ENCODE peak calls at places on chromosomes 7 and 10, in six cellular contexts. R is WTC11; M is tibial artery; F is stimulated activated CD4-positive, alpha-beta T cell treated with anti-CD3 and anti-CD28 coated beads, Interleukin-15, amount 100 ng/mL, for 1 hour; B is hippocampal formation; N is left ventricle myocardium inferior. Q is an unnamed sample.

GRCh38 chr10:86203162-86203905 is 163.3 kb downstream of the GRID1 start:
- DNase-seq in R (peak), M (no peak), F (no peak), B (no peak), N (no peak), Q (peak)

GRCh38 chr10:130686680-130687300 is 550.6 kb downstream of the GLRX3 start:
- DNase-seq in R (no peak), M (no peak), F (no peak), B (no peak), N (no peak), Q (peak)

GRCh38 chr7:114255404-114255841 is 159.2 kb upstream of the FOXP2 start:
- DNase-seq in R (no peak), M (no peak), F (no peak), B (no peak), N (no peak), Q (no peak)

GRCh38 chr7:18659746-18660145 is 164.2 kb downstream of the HDAC9 start:
- DNase-seq in R (no peak), M (no peak), F (no peak), B (no peak), N (no peak), Q (no peak)

GRCh38 chr7:122750389-122750788 is 47.7 kb upstream of the RNF148 start:
- DNase-seq in R (no peak), M (no peak), F (no peak), B (no peak), N (no peak), Q (no peak)

GRCh38 chr10:70092389-70092718 is 39.7 kb downstream of the MACROH2A2 start:
- DNase-seq in R (no peak), M (no peak), F (no peak), B (no peak), N (no peak), Q (no peak)

GRCh38 chr7:137990251-137990901 is 11.5 kb downstream of the CREB3L2 start:
- DNase-seq in R (no peak), M (no peak), F (no peak), B (no peak), N (no peak), Q (no peak)

GRCh38 chr7:110964770-110965169 is 126.2 kb upstream of the LRRN3 start:
- DNase-seq in R (no peak), M (no peak), F (no peak), B (no peak), N (no peak), Q (no peak)

GRCh38 chr7:158541330-158542010 is 46.2 kb downstream of the PTPRN2 start:
- DNase-seq in R (no peak), M (peak), F (no peak), B (peak), N (no peak), Q (no peak)

GRCh38 chr7:35694161-35694783 is 663 bp downstream of the HERPUD2 start:
- DNase-seq in R (no peak), M (peak), F (no peak), B (no peak), N (no peak), Q (no peak)

GRCh38 chr10:57657164-57657765 is 610.4 kb downstream of the IPMK start:
- DNase-seq in R (peak), M (peak), F (no peak), B (peak), N (peak), Q (peak)

GRCh38 chr7:50209461-50210161 is 94.9 kb upstream of the IKZF1 start:
- DNase-seq in R (no peak), M (no peak), F (no peak), B (no peak), N (no peak), Q (no peak)

GRCh38 chr7:98872328-98872924 is 2.6 kb upstream of the TMEM130 start:
- DNase-seq in R (no peak), M (no peak), F (no peak), B (no peak), N (no peak), Q (peak)

GRCh38 chr10:580796-581195 is 108.7 kb downstream of the DIP2C start:
- DNase-seq in R (no peak), M (peak), F (no peak), B (no peak), N (no peak), Q (no peak)

GRCh38 chr10:2933924-2934323 is 133.4 kb upstream of the PFKP start:
- DNase-seq in R (no peak), M (no peak), F (no peak), B (no peak), N (no peak), Q (no peak)